ENCODE peak calls at places on chromosomes 12 and 14, in five cellular contexts. One of them, this sample, is unnamed.

GRCh38 chr14:88791629-88792571 is 853 bp downstream of the EML5 start:
- DNase-seq in IMR-90: no peak
- DNase-seq in tibial nerve: no peak
- DNase-seq in thyroid gland: peak; percentile 34
- DNase-seq in transverse colon: peak; percentile 25
- DNase-seq in this sample: peak; percentile 27

GRCh38 chr12:25796523-25797000 is 161.9 kb upstream of the RASSF8 start:
- DNase-seq in transverse colon: no peak
- DNase-seq in tibial nerve: no peak
- DNase-seq in thyroid gland: no peak
- DNase-seq in IMR-90: peak; percentile 67
- DNase-seq in this sample: no peak

GRCh38 chr12:59113831-59114273 is 193.5 kb upstream of the LRIG3 start:
- DNase-seq in transverse colon: peak; percentile 78
- DNase-seq in tibial nerve: peak; percentile 58
- DNase-seq in thyroid gland: peak; percentile 70
- DNase-seq in IMR-90: peak; percentile 81
- DNase-seq in this sample: peak; percentile 81

GRCh38 chr14:24297190-24297964 is 2.2 kb downstream of the DHRS1 start:
- DNase-seq in transverse colon: no peak
- DNase-seq in thyroid gland: no peak
- DNase-seq in tibial nerve: no peak
- DNase-seq in IMR-90: peak; percentile 28
- DNase-seq in this sample: no peak

GRCh38 chr14:76727403-76727802 is 33.9 kb upstream of the VASH1 start:
- DNase-seq in thyroid gland: no peak
- DNase-seq in tibial nerve: no peak
- DNase-seq in IMR-90: no peak
- DNase-seq in transverse colon: no peak
- DNase-seq in this sample: no peak

GRCh38 chr14:97056086-97056485 is 258.9 kb downstream of the VRK1 start:
- DNase-seq in tibial nerve: no peak
- DNase-seq in transverse colon: no peak
- DNase-seq in IMR-90: no peak
- DNase-seq in thyroid gland: peak; percentile 8
- DNase-seq in this sample: no peak

GRCh38 chr14:29282169-29282568 is 515.6 kb downstream of the FOXG1 start:
- DNase-seq in IMR-90: peak; percentile 50
- DNase-seq in tibial nerve: no peak
- DNase-seq in thyroid gland: no peak
- DNase-seq in transverse colon: no peak
- DNase-seq in this sample: no peak

GRCh38 chr12:90939382-90939781 is 15.6 kb downstream of the CCER1 start:
- DNase-seq in tibial nerve: no peak
- DNase-seq in IMR-90: peak; percentile 26
- DNase-seq in thyroid gland: no peak
- DNase-seq in transverse colon: no peak
- DNase-seq in this sample: no peak

GRCh38 chr14:77053046-77053841 is 24.7 kb upstream of the IRF2BPL start:
- DNase-seq in transverse colon: peak; percentile 73
- DNase-seq in tibial nerve: no peak
- DNase-seq in thyroid gland: peak; percentile 81
- DNase-seq in IMR-90: peak; percentile 76
- DNase-seq in this sample: peak; percentile 64

GRCh38 chr12:105924526-105925208 is 214.1 kb downstream of the NUAK1 start:
- DNase-seq in transverse colon: no peak
- DNase-seq in thyroid gland: no peak
- DNase-seq in tibial nerve: no peak
- DNase-seq in IMR-90: no peak
- DNase-seq in this sample: no peak

GRCh38 chr12:77723308-77723707 is 107.4 kb upstream of the NAV3 start:
- DNase-seq in IMR-90: no peak
- DNase-seq in thyroid gland: no peak
- DNase-seq in transverse colon: no peak
- DNase-seq in tibial nerve: no peak
- DNase-seq in this sample: no peak

GRCh38 chr14:69682607-69683263 is 71.3 kb downstream of the SUSD6 start:
- DNase-seq in tibial nerve: no peak
- DNase-seq in IMR-90: no peak
- DNase-seq in thyroid gland: no peak
- DNase-seq in transverse colon: no peak
- DNase-seq in this sample: no peak

GRCh38 chr12:123949118-123949774 is 23.4 kb downstream of the CCDC92 start:
- DNase-seq in IMR-90: no peak
- DNase-seq in thyroid gland: no peak
- DNase-seq in tibial nerve: no peak
- DNase-seq in transverse colon: no peak
- DNase-seq in this sample: no peak

GRCh38 chr12:103698752-103699540 is 111.9 kb downstream of the STAB2 start:
- DNase-seq in tibial nerve: no peak
- DNase-seq in thyroid gland: no peak
- DNase-seq in transverse colon: no peak
- DNase-seq in IMR-90: no peak
- DNase-seq in this sample: no peak

GRCh38 chr12:52243264-52243773 is 10.3 kb downstream of the KRT7 start:
- DNase-seq in transverse colon: no peak
- DNase-seq in thyroid gland: peak; percentile 89
- DNase-seq in tibial nerve: no peak
- DNase-seq in IMR-90: peak; percentile 28
- DNase-seq in this sample: no peak

GRCh38 chr12:18283776-18284175 is 22.5 kb downstream of the PIK3C2G start:
- DNase-seq in transverse colon: no peak
- DNase-seq in thyroid gland: no peak
- DNase-seq in tibial nerve: no peak
- DNase-seq in IMR-90: no peak
- DNase-seq in this sample: no peak

GRCh38 chr14:99757331-99758070 is 35.7 kb upstream of the EML1 start:
- DNase-seq in transverse colon: no peak
- DNase-seq in thyroid gland: no peak
- DNase-seq in IMR-90: peak; percentile 99
- DNase-seq in tibial nerve: no peak
- DNase-seq in this sample: no peak

GRCh38 chr12:14868916-14869315 is 16.7 kb downstream of the MGP start:
- DNase-seq in thyroid gland: no peak
- DNase-seq in transverse colon: no peak
- DNase-seq in IMR-90: peak; percentile 6
- DNase-seq in tibial nerve: no peak
- DNase-seq in this sample: no peak

GRCh38 chr12:107351716-107352115 is 258.4 kb upstream of the CRY1 start:
- DNase-seq in IMR-90: peak; percentile 36
- DNase-seq in tibial nerve: no peak
- DNase-seq in thyroid gland: no peak
- DNase-seq in transverse colon: no peak
- DNase-seq in this sample: no peak

GRCh38 chr12:130838951-130839769 is at the start of gene STX2:
- DNase-seq in IMR-90: peak; percentile 74
- DNase-seq in transverse colon: peak; percentile 89
- DNase-seq in thyroid gland: peak; percentile 86
- DNase-seq in tibial nerve: peak; percentile 83
- DNase-seq in this sample: peak; percentile 92

GRCh38 chr12:102690267-102690666 is 209.9 kb upstream of the IGF1 start:
- DNase-seq in transverse colon: no peak
- DNase-seq in thyroid gland: no peak
- DNase-seq in tibial nerve: no peak
- DNase-seq in IMR-90: no peak
- DNase-seq in this sample: no peak

GRCh38 chr14:95527392-95528002 is 7.4 kb upstream of the GLRX5 start:
- DNase-seq in transverse colon: peak; percentile 65
- DNase-seq in tibial nerve: peak; percentile 72
- DNase-seq in IMR-90: peak; percentile 84
- DNase-seq in thyroid gland: peak; percentile 56
- DNase-seq in this sample: peak; percentile 33

GRCh38 chr12:118780939-118781338 is 200.4 kb upstream of the SRRM4 start:
- DNase-seq in transverse colon: no peak
- DNase-seq in thyroid gland: no peak
- DNase-seq in tibial nerve: no peak
- DNase-seq in IMR-90: no peak
- DNase-seq in this sample: no peak

DNA sequence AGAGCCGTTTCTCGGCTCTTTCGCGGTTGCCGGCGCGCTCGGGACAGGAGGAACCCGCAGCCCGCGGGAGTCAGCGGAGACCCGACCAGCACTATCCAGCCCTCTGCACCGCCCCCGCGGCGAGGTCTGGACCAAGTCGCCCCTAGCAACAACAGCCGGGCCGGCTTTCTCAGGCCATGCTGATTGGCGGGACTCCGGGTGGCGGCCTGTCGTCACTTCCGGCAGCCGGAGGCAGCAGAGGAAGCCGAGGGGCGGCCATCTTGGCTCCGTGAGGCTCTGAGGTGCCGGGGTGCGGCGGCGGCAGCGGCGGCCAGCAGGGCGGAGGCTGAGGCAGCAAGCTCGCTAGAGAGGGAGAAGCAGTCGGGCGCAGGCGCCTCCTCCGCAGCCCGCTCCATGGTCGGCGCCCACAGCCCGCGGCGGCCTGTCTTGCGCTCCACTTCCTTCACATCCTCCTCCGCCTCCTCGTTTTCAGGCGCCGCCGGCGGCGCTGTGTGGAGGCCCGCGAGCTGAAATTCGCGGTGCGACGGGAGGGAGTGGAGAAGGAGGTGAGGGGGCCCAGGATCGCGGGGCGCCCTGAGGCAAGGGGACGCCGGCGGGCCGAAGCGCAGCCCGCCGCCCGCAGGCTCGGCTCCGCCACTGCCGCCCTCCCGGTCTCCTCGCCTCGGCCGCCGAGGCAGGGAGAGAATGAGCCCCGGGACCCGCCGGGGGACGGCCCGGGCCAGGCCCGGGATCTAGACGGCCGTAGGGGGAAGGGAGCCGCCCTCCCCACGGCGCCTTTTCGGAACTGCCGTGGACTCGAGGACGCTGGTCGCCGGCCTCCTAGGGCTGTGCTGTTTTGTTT is at the start of gene MARK3:
- DNase-seq in IMR-90: peak; percentile 95
- DNase-seq in thyroid gland: peak; percentile 99
- DNase-seq in tibial nerve: peak; percentile 95
- DNase-seq in transverse colon: peak; percentile 98
- DNase-seq in this sample: peak; percentile 97
- TF ChIP-seq POLR2A in IMR-90: peak; percentile 79
- TF ChIP-seq POLR2A in thyroid gland: peak; percentile 97
- TF ChIP-seq POLR2A in tibial nerve: peak; percentile 92
- TF ChIP-seq POLR2A in transverse colon: peak; percentile 88
- TF ChIP-seq POLR2A in this sample: peak; percentile 89

GRCh38 chr12:642633-643477 is 20.4 kb downstream of the NINJ2 start:
- DNase-seq in thyroid gland: peak; percentile 83
- DNase-seq in transverse colon: peak; percentile 84
- DNase-seq in IMR-90: peak; percentile 34
- DNase-seq in tibial nerve: no peak
- DNase-seq in this sample: peak; percentile 80
- TF ChIP-seq POLR2A in thyroid gland: peak; percentile 61
- TF ChIP-seq POLR2A in transverse colon: peak; percentile 64
- TF ChIP-seq POLR2A in IMR-90: no peak
- TF ChIP-seq POLR2A in tibial nerve: peak; percentile 35
- TF ChIP-seq POLR2A in this sample: peak; percentile 69

DNA sequence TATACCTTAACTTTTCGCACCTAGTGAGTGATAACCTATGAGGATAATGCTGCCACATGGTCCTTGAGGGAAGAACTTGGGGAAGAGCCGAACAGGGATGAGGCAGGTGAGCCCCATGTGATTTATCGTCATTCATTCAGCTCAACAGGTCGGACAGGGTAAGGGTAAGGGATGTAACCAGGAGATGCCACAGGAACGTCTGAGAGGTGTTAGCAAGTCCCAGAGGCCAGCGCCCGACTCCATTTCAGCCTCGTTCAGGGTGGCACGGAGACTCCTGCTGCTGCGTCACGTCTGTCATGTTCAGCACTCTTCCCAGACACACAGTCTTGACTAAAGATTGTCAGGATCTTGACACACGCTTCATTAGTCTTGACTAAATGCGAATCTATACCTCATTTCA is 23.4 kb upstream of the TIGAR start:
- DNase-seq in IMR-90: no peak
- DNase-seq in thyroid gland: no peak
- DNase-seq in tibial nerve: no peak
- DNase-seq in transverse colon: no peak
- DNase-seq in this sample: no peak
- TF ChIP-seq POLR2A in IMR-90: no peak
- TF ChIP-seq POLR2A in thyroid gland: no peak
- TF ChIP-seq POLR2A in tibial nerve: no peak
- TF ChIP-seq POLR2A in transverse colon: no peak
- TF ChIP-seq POLR2A in this sample: no peak

GRCh38 chr14:34629657-34630529 is at the start of gene SNX6:
- DNase-seq in tibial nerve: peak; percentile 71
- DNase-seq in thyroid gland: peak; percentile 82
- DNase-seq in transverse colon: peak; percentile 85
- DNase-seq in IMR-90: peak; percentile 70
- DNase-seq in this sample: peak; percentile 85
- TF ChIP-seq POLR2A in tibial nerve: peak; percentile 80
- TF ChIP-seq POLR2A in thyroid gland: peak; percentile 71
- TF ChIP-seq POLR2A in transverse colon: peak; percentile 69
- TF ChIP-seq POLR2A in IMR-90: peak; percentile 65
- TF ChIP-seq POLR2A in this sample: peak; percentile 69

This sample was measured in body of pancreas.